ENCODE peak calls at places on chromosomes 5 and 9, in six cellular contexts. H is activated naive CD4-positive, alpha-beta T cell; Q is adrenal gland; X is MM.1S; U is stimulated activated CD8-positive, alpha-beta memory T cell treated with anti-CD3 and anti-CD28 coated beads, Interleukin-4, amount 100 ng/mL, for 4 hours; C is amniotic stem cell. N is an unnamed sample.

GRCh38 chr5:175457466-175457865 is 13.5 kb upstream of the DRD1 start:
- DNase-seq in X (peak), U (no peak), Q (no peak), C (no peak), H (no peak), N (no peak)

GRCh38 chr5:38414348-38414747 is 142.1 kb downstream of the LIFR start:
- DNase-seq in Q (no peak), U (no peak), X (no peak), C (peak), H (no peak), N (no peak)

GRCh38 chr5:149990518-149991376 is 9.7 kb downstream of the TIGD6 start:
- DNase-seq in C (peak), H (no peak), X (peak), Q (peak), U (peak), N (peak)

GRCh38 chr9:124222918-124223720 is 34.6 kb upstream of the NEK6 start:
- DNase-seq in H (no peak), X (no peak), U (no peak), Q (peak), C (no peak), N (peak)

GRCh38 chr9:127149010-127149409 is 26.6 kb upstream of the ANGPTL2 start:
- DNase-seq in U (no peak), Q (no peak), X (no peak), C (no peak), H (no peak), N (no peak)

GRCh38 chr9:116697341-116697740 is 10.2 kb downstream of the TRIM32 start:
- DNase-seq in C (peak), H (no peak), Q (no peak), U (no peak), X (no peak), N (no peak)

GRCh38 chr9:14485366-14485765 is 171.4 kb upstream of the NFIB start:
- DNase-seq in C (no peak), Q (no peak), H (no peak), X (no peak), U (no peak), N (no peak)

GRCh38 chr9:35526087-35526801 is 36.3 kb downstream of the RUSC2 start:
- DNase-seq in C (no peak), H (no peak), Q (no peak), U (no peak), X (no peak), N (no peak)

GRCh38 chr5:6899215-6899614 is 186.0 kb downstream of the TENT4A start:
- DNase-seq in U (no peak), X (no peak), H (no peak), C (no peak), Q (peak), N (no peak)

GRCh38 chr9:102445906-102446305 is 549.2 kb upstream of the CYLC2 start:
- DNase-seq in Q (no peak), U (no peak), H (no peak), X (no peak), C (no peak), N (no peak)